ENCODE peak calls at places on chromosomes 16 and 17, in seven cellular contexts. W is A549, B is GM12878, Q is transverse colon, M is psoas muscle, D is AG04450, H is neuronal stem cell. F is an unnamed sample.

GRCh38 chr17:10156579-10157488 is 41.6 kb downstream of the GAS7 start:
- DNase-seq in W (no peak), B (peak), Q (peak), M (peak), D (no peak), H (no peak), F (peak)

GRCh38 chr16:4265676-4266075 is 7.1 kb downstream of the TFAP4 start:
- DNase-seq in W (no peak), B (no peak), Q (no peak), M (no peak), D (no peak), H (no peak), F (peak)

GRCh38 chr17:28402224-28402630 is 3.8 kb downstream of the SLC46A1 start:
- DNase-seq in W (no peak), B (no peak), Q (no peak), M (no peak), D (no peak), H (no peak), F (no peak)

GRCh38 chr16:11133344-11133921 is 122.6 kb downstream of the SOCS1 start:
- DNase-seq in W (no peak), B (no peak), Q (peak), M (peak), D (peak), H (no peak), F (peak)

GRCh38 chr16:56343661-56344517 is 81.5 kb downstream of the AMFR start:
- DNase-seq in W (no peak), B (no peak), Q (no peak), M (no peak), D (no peak), H (no peak), F (no peak)

GRCh38 chr17:77884019-77884418 is 74.5 kb upstream of the TNRC6C start:
- DNase-seq in W (no peak), B (no peak), Q (no peak), M (no peak), D (no peak), H (peak), F (no peak)

GRCh38 chr16:57897053-57897784 is 73.7 kb downstream of the CNGB1 start:
- DNase-seq in W (no peak), B (no peak), Q (no peak), M (no peak), D (no peak), H (no peak), F (no peak)

GRCh38 chr16:85074225-85074914 is 37.9 kb downstream of the CIBAR2 start:
- DNase-seq in W (no peak), B (no peak), Q (no peak), M (no peak), D (no peak), H (no peak), F (no peak)

GRCh38 chr16:49514391-49514980 is 140.9 kb downstream of the C16orf78 start:
- DNase-seq in W (no peak), B (no peak), Q (no peak), M (no peak), D (no peak), H (no peak), F (no peak)

GRCh38 chr17:40551874-40552768 is 13.2 kb downstream of the CCR7 start:
- DNase-seq in W (peak), B (no peak), Q (peak), M (peak), D (peak), H (no peak), F (no peak)

GRCh38 chr17:36675250-36675649 is 73.9 kb downstream of the MRM1 start:
- DNase-seq in W (no peak), B (no peak), Q (peak), M (no peak), D (no peak), H (no peak), F (no peak)

GRCh38 chr16:60642956-60643355 is 1393.3 kb downstream of the CDH8 start:
- DNase-seq in W (no peak), B (no peak), Q (no peak), M (no peak), D (no peak), H (no peak), F (no peak)

GRCh38 chr16:54283735-54284318 is 2.8 kb downstream of the IRX3 start:
- DNase-seq in W (no peak), B (no peak), Q (no peak), M (no peak), D (no peak), H (no peak), F (no peak)

GRCh38 chr16:27232061-27232841 is 28.9 kb downstream of the KDM8 start:
- DNase-seq in W (no peak), B (peak), Q (peak), M (no peak), D (no peak), H (no peak), F (no peak)

GRCh38 chr16:87210949-87211348 is 106.2 kb downstream of the C16orf95 start:
- DNase-seq in W (no peak), B (no peak), Q (no peak), M (no peak), D (no peak), H (no peak), F (no peak)

GRCh38 chr17:986322-986929 is 6.8 kb upstream of the NXN start:
- DNase-seq in W (no peak), B (no peak), Q (no peak), M (no peak), D (no peak), H (no peak), F (no peak)

GRCh38 chr17:29615492-29616299 is 7.0 kb downstream of the CORO6 start:
- DNase-seq in W (peak), B (no peak), Q (peak), M (peak), D (no peak), H (peak), F (peak)

GRCh38 chr16:2697401-2697948 is 15.2 kb downstream of the KCTD5 start:
- DNase-seq in W (no peak), B (no peak), Q (no peak), M (no peak), D (no peak), H (no peak), F (peak)

GRCh38 chr16:72910875-72911274 is 137.1 kb downstream of the ZFHX3 start:
- DNase-seq in W (no peak), B (no peak), Q (no peak), M (no peak), D (no peak), H (no peak), F (no peak)

GRCh38 chr16:48146131-48146530 is 9.7 kb downstream of the ABCC12 start:
- DNase-seq in W (no peak), B (no peak), Q (no peak), M (no peak), D (no peak), H (no peak), F (no peak)

GRCh38 chr17:77146882-77147281 is 6.1 kb downstream of the SEC14L1 start:
- DNase-seq in W (no peak), B (no peak), Q (peak), M (no peak), D (no peak), H (no peak), F (peak)

GRCh38 chr17:39001703-39002637 is 34.8 kb upstream of the FBXO47 start:
- DNase-seq in W (no peak), B (no peak), Q (peak), M (peak), D (no peak), H (no peak), F (peak)

GRCh38 chr16:709651-710499 is 4.3 kb upstream of the FBXL16 start:
- DNase-seq in W (no peak), B (no peak), Q (no peak), M (no peak), D (peak), H (peak), F (peak)

GRCh38 chr17:66190738-66191606 is 961 bp downstream of the CEP112 start:
- DNase-seq in W (peak), B (no peak), Q (no peak), M (no peak), D (no peak), H (no peak), F (peak)

GRCh38 chr16:74622005-74622404 is 15.1 kb upstream of the GLG1 start:
- DNase-seq in W (no peak), B (no peak), Q (no peak), M (no peak), D (no peak), H (no peak), F (no peak)

GRCh38 chr17:32189343-32189742 is 47.0 kb downstream of the RHOT1 start:
- DNase-seq in W (no peak), B (no peak), Q (no peak), M (no peak), D (no peak), H (no peak), F (no peak)

GRCh38 chr17:7932483-7932891 is 481 bp downstream of the CNTROB start:
- DNase-seq in W (peak), B (no peak), Q (peak), M (peak), D (no peak), H (no peak), F (no peak)

GRCh38 chr17:66957951-66958579 is 6.4 kb upstream of the CACNG4 start:
- DNase-seq in W (no peak), B (no peak), Q (no peak), M (no peak), D (no peak), H (no peak), F (no peak)

GRCh38 chr17:76556759-76557367 is 17.0 kb downstream of the PRCD start:
- DNase-seq in W (no peak), B (no peak), Q (peak), M (no peak), D (no peak), H (no peak), F (no peak)

GRCh38 chr17:72565006-72565405 is 444.2 kb downstream of the SOX9 start:
- DNase-seq in W (no peak), B (no peak), Q (no peak), M (no peak), D (no peak), H (no peak), F (no peak)

GRCh38 chr17:61594294-61594825 is 3.3 kb upstream of the NACA2 start:
- DNase-seq in W (no peak), B (no peak), Q (no peak), M (no peak), D (no peak), H (no peak), F (no peak)

GRCh38 chr17:72301887-72302286 is 181.1 kb downstream of the SOX9 start:
- DNase-seq in W (no peak), B (no peak), Q (no peak), M (no peak), D (no peak), H (no peak), F (no peak)

DNA sequence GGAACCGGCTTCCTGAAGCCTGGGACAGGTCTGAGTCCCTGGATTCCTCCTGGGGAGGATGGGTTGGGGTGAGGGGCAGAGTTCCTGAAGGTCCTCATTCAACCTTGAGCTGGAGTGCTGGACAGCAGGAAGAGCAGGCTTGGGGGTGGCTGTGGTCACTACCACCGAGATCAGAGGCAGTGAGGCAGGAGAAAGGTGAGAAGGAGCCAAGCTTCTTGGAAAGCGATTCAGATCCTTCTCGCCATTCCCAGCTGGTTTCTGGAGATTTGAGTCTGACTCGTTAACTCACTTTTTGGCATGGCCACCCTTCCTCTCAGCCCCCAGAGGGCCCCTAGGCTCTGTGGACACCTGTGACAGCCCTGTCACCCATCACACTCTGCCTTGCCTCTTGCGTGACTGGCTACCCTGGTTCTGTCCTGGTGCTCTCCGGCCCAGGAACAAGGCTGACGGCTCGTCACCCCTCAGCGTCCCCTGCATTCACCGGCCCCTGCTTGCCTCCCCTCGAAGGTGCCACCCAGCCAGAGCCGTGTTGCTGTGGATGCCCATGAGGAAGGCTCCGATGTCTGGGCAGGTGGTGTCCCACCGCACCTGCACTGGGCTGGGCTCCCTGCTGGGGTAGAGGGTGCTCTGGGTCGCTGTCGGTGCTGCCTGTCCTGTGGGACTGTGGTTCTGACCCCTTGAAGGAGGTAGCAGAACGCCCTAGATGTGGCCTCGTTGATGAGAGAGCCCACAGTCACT is 9.7 kb upstream of the TIMP2 start:
- DNase-seq in W (no peak), B (no peak), Q (no peak), M (no peak), D (no peak), H (no peak), F (no peak)
- H3K27ac ChIP-seq in W (peak), B (no peak), Q (peak), M (peak), D (peak), H (no peak), F (peak)

GRCh38 chr17:12620200-12620720 is 45.4 kb upstream of the MYOCD start:
- DNase-seq in W (no peak), B (no peak), Q (no peak), M (no peak), D (no peak), H (no peak), F (no peak)
- H3K27ac ChIP-seq in W (peak), B (no peak), Q (no peak), M (no peak), D (peak), H (no peak), F (no peak)

GRCh38 chr16:15618392-15618791 is 24.6 kb downstream of the MARF1 start:
- DNase-seq in W (no peak), B (no peak), Q (no peak), M (no peak), D (peak), H (no peak), F (no peak)
- H3K27ac ChIP-seq in W (no peak), B (no peak), Q (no peak), M (no peak), D (peak), H (no peak), F (no peak)

DNA sequence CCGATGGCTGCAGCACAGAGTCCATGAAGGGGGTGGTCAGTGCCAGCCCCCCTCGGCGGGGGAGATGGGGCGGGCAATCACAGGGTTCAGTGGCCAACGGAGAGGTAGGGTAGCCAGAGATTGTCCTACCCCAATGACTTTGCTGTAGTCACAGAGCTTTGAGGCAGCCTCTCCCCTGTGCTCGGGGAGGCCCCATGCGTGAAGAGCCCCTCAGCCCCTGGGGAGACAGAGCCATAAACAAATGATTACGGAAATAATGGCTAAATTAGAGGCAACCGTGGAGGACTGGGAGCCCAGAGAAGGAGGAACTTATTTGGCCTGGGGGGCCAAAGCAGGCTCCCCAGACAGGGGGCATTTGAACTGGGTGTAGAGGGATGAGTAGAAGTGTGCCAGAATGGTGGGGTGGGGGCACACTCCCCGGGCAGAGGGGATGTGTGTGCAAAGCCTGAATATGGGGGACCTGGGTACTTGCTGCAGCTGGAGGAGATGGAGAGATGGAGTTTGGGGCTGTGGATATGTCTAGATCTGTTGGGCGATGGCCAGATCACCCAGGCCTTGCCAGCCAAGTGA is 164.8 kb downstream of the CMIP start:
- DNase-seq in W (no peak), B (no peak), Q (no peak), M (no peak), D (no peak), H (no peak), F (no peak)
- H3K27ac ChIP-seq in W (peak), B (no peak), Q (peak), M (no peak), D (no peak), H (no peak), F (peak)

DNA sequence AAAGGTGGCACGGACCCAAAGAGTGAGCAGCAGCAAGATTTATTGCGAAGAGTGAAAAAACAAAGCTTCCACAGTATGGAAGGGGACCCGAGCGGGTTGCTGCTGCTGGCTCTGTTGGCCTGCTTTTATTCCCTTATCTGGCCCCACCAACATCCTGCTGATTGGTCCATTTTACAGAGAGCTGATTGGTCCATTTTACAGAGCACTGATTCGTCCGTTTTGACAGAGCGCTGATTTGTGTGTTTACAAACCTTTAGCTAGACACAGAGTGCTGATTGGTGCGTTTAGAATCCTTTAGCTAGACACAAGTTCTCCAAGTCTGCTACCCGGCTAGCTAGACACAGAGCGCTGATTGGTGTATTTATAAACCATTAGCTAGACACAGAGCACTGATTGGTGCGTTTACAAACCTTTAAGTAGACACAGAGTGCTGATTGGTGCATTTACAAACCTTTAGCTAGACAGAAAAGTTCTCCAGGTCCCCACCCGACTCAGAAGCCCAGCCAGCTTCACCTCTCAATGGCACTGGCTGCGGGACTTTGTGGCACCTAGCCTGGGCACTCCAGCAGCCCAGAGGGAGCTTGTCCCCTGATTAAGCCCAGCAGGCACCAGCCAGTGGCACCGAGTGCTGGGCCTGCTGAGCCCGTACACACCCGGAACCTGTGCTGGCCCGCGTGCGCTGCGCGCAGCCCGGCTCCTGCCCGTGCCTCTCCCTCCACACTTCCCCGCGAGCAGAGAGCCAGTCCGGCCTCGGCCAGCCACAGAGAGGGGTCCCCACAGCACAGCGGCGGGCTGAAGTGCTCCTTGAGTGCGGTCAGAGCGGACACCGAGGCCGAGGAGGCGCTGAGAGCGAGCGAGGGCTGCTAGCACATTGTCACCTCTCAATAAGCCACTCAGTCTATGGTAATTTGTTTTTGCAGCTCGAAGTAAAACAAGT is 15.1 kb downstream of the IGSF6 start:
- DNase-seq in W (no peak), B (no peak), Q (no peak), M (no peak), D (no peak), H (no peak), F (no peak)
- H3K27ac ChIP-seq in W (no peak), B (no peak), Q (no peak), M (no peak), D (no peak), H (no peak), F (no peak)

GRCh38 chr17:58322581-58323419 is 5.8 kb downstream of the TSPOAP1 start:
- DNase-seq in W (no peak), B (no peak), Q (no peak), M (no peak), D (no peak), H (no peak), F (no peak)
- H3K27ac ChIP-seq in W (no peak), B (no peak), Q (no peak), M (no peak), D (no peak), H (no peak), F (no peak)